ENCODE peak calls at places on chromosomes 12 and 14, in six cellular contexts. F is fibroblast of lung, G is fibroblast of pulmonary artery, W is stomach, V is left ventricle myocardium inferior, D is heart left ventricle. C is an unnamed sample.
A peak's percentile ranks its signal among the peaks of the same experiment; 100 is the strongest.

GRCh38 chr12:92109613-92110012 is 36.0 kb downstream of the BTG1 start:
- DNase-seq in F (no peak), G (no peak), V (no peak), W (no peak), D (no peak), C (no peak)

GRCh38 chr12:122421263-122421814 is 1.1 kb downstream of the CLIP1 start:
- DNase-seq in G (peak; percentile 61), D (no peak), F (peak; percentile 58), V (peak; percentile 31), W (peak; percentile 35), C (peak; percentile 81)

GRCh38 chr12:92000587-92000986 is 145.1 kb downstream of the BTG1 start:
- DNase-seq in W (no peak), G (no peak), V (no peak), D (no peak), F (peak; percentile 70), C (no peak)

GRCh38 chr12:108884116-108885012 is 4.5 kb downstream of the DAO start:
- DNase-seq in F (no peak), W (peak; percentile 65), D (peak; percentile 39), G (peak; percentile 41), V (peak; percentile 39), C (peak; percentile 2)

GRCh38 chr12:7090222-7090998 is 1.8 kb downstream of the C1R start:
- DNase-seq in G (peak; percentile 24), W (no peak), F (no peak), D (no peak), V (peak; percentile 16), C (no peak)

GRCh38 chr12:109503611-109504010 is 26.2 kb downstream of the UBE3B start:
- DNase-seq in W (no peak), F (no peak), G (no peak), V (no peak), D (no peak), C (no peak)

GRCh38 chr12:74776378-74776777 is 238.7 kb downstream of the ATXN7L3B start:
- DNase-seq in D (no peak), W (no peak), F (no peak), G (no peak), V (no peak), C (no peak)

GRCh38 chr12:47977772-47978597 is 14.6 kb downstream of the TMEM106C start:
- DNase-seq in V (no peak), F (no peak), W (no peak), D (no peak), G (no peak), C (no peak)

GRCh38 chr12:52037248-52037861 is 13.9 kb upstream of the NR4A1 start:
- DNase-seq in V (peak; percentile 58), F (peak; percentile 60), D (peak; percentile 71), G (peak; percentile 60), W (peak; percentile 54), C (no peak)

DNA sequence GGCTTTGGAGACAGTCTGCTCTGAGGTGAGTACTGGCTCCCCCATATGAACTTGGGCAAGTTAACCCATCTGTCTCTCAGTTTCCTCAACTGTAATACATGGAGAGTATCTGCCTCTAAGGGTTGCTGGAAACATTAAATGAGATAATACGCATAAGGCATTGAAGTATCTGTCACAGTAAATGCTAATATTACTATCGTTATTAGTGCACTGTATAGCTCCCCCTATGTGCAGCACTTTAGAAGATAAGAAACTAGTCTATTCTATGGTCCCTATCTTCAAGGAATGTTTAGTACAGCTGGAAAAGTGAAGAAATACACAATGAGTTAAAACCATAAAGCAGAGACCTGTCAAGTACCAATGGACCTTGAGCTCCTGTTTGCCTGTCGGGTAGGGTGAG is 51.7 kb upstream of the CFL2 start:
- DNase-seq in F (no peak), G (no peak), W (no peak), V (no peak), D (no peak), C (no peak)
- TF ChIP-seq CTCF in F (no peak), G (peak; percentile 22), W (no peak), V (no peak), D (no peak), C (peak; percentile 31)

DNA sequence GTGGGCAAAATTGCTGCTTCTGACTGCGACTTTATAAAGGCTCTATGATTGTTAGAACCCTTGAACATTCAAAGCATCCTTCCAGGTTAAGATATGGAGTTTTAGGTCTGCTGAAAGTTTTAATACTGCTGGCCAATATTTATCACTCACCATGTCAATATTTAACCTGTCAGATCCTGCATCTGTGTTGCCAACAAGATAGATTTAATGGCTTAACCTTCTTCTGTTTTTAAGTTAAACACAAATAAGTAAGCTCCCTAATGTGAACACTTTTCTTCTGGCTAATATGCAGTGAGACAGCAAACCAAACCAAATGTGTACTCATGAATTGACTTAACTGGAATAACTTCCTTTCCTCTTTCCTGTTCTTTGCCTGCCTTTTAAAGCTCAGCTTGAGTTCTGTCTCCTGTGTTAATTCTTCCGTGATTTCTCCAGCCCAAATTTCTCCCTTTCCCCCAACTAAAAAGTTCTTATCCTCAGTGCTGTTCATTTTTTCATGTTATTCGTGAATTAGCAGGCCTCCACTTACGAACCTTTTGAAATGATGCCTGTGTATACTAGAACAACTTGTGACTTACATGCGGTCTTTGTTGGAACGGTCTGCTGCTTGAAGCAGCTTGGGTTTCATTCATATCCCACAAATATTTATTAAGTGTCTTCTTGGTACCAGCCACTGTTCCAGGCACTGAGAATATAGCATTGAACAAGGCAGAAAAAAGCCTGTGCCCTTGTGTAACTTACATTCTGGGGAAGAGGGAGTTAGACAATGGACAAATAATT is 9.1 kb downstream of the FBXW8 start:
- DNase-seq in G (no peak), W (no peak), F (no peak), V (no peak), D (no peak), C (peak; percentile 85)
- H3K4me3 ChIP-seq in G (no peak overlapping the region), W (no peak overlapping the region), F (no peak overlapping the region), V (no peak overlapping the region), D (no peak overlapping the region), C (peak overlapping the region; percentile 3)

GRCh38 chr12:132689227-132689626 is 1.8 kb downstream of the PXMP2 start:
- DNase-seq in G (no peak), F (no peak), V (no peak), W (peak; percentile 86), D (no peak), C (no peak)

GRCh38 chr12:132686831-132687210 is 321 bp downstream of the POLE start:
- DNase-seq in W (no peak), D (no peak), V (no peak), G (no peak), F (peak; percentile 24), C (no peak)

GRCh38 chr12:132690112-132690511 is 2.7 kb downstream of the PXMP2 start:
- DNase-seq in D (no peak), W (no peak), G (no peak), V (no peak), F (no peak), C (no peak)

GRCh38 chr12:132685400-132685799 is 1.7 kb downstream of the POLE start:
- DNase-seq in G (no peak), D (no peak), W (no peak), F (no peak), V (no peak), C (no peak)

DNA sequence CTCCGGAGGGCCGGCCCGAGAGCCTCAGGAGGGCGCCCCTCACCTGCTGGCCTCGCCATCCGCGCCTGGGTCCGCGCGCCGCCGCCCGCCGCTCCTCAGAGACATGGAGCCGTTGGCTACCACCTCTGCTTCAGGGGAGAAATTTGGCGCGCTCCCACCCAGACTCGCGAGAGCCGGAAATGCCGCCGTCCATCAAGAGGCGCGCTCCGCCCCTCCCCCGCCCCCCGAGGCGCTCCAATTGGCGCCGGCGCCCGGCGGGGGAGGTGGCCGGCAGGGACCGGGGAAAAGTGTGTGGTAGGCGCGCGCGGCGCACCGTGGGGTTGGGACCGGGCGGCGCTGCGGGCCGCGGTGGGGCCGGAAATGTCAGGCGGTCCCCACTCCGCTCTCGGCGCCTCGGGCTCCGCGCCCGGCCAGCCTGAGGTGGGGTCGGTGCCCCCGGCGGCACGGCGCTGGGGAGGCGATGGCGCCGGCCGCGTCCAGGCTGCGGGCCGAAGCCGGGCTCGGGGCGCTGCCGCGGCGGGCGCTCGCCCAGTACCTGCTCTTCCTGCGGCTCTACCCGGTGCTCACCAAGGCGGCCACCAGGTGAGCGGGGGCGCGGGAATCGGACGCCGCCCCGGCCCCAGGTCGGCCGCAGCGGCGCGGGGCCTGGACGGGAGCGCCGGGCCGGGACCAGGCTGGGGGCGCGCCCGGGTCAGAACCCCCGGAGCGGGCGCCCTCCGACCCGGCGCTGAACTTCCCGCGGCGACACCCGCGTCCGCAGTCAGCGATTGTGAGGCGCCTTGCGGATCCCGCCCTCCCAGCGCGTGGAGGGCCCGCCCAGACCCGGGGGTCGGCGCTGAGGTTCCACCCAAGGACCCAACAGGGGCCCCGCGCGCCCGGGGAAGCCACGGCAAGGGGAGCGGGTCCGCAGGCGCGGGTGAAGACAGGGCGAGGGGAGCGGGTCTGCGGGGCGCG is at the start of the genes POLE and PXMP2:
- DNase-seq in D (peak; percentile 97), G (peak; percentile 94), V (peak; percentile 98), F (peak; percentile 92), W (peak; percentile 98), C (peak; percentile 84)
- TF ChIP-seq CTCF in D (no peak), G (no peak), V (no peak), F (no peak), W (no peak), C (peak; percentile 19)

GRCh38 chr12:41189395-41190251 is 1.5 kb downstream of the PDZRN4 start:
- DNase-seq in G (no peak), W (no peak), D (no peak), F (no peak), V (no peak), C (no peak)
- H3K4me3 ChIP-seq in G (no peak overlapping the region), W (peak overlapping the region; percentile 49), D (peak overlapping the region; percentile 27), F (no peak overlapping the region), V (peak overlapping the region; percentile 57), C (no peak overlapping the region)

C was measured in LNCaP clone FGC.